ENCODE peak calls at places on chromosomes 11 and 22, in four cellular contexts. P is bronchial epithelial cell, H is A549, K is pancreas. Q is an unnamed sample.

GRCh38 chr11:132844956-132845355 is 687.3 kb downstream of the OPCML start:
- DNase-seq in H (no peak), P (peak; percentile 82), K (no peak), Q (no peak)

GRCh38 chr11:66637557-66638176 is 836 bp upstream of the RBM4 start:
- DNase-seq in P (no peak), H (no peak), K (no peak), Q (no peak)

GRCh38 chr11:18393581-18394299 is 623 bp upstream of the LDHA start:
- DNase-seq in K (no peak), H (no peak), P (no peak), Q (no peak)

GRCh38 chr11:57663975-57664374 is 3.9 kb upstream of the ZDHHC5 start:
- DNase-seq in K (no peak), H (no peak), P (no peak), Q (no peak)

GRCh38 chr11:32487270-32487669 is 51.9 kb upstream of the WT1 start:
- DNase-seq in K (no peak), P (no peak), H (peak; percentile 39), Q (no peak)

GRCh38 chr22:43852605-43853327 is 9.5 kb downstream of the SULT4A1 start:
- DNase-seq in K (no peak), H (no peak), P (no peak), Q (peak; percentile 22)

GRCh38 chr22:36350751-36351594 is 36.8 kb downstream of the MYH9 start:
- DNase-seq in H (peak; percentile 79), P (peak; percentile 51), K (no peak), Q (peak; percentile 48)

GRCh38 chr11:61776561-61777075 is 15.8 kb downstream of the TMEM258 start:
- DNase-seq in P (peak; percentile 55), K (peak; percentile 89), H (peak; percentile 81), Q (peak; percentile 71)

GRCh38 chr11:12318791-12319733 is 58.3 kb upstream of the PARVA start:
- DNase-seq in K (no peak), H (no peak), P (no peak), Q (no peak)

GRCh38 chr11:117180661-117181585 is 2.4 kb downstream of the SIDT2 start:
- DNase-seq in P (peak; percentile 58), H (peak; percentile 87), K (peak; percentile 92), Q (peak; percentile 46)

GRCh38 chr11:17760102-17761029 is 25.8 kb downstream of the KCNC1 start:
- DNase-seq in P (peak; percentile 44), H (peak; percentile 57), K (peak; percentile 55), Q (peak; percentile 60)

GRCh38 chr22:27835446-27835845 is 33.9 kb upstream of the MN1 start:
- DNase-seq in H (no peak), K (no peak), P (no peak), Q (no peak)

GRCh38 chr11:100546714-100547113 is 140.4 kb upstream of the ARHGAP42 start:
- DNase-seq in H (peak; percentile 20), K (no peak), P (peak; percentile 95), Q (no peak)

GRCh38 chr22:42958937-42959336 is 56.0 kb downstream of the PACSIN2 start:
- DNase-seq in P (no peak), K (no peak), H (no peak), Q (no peak)

GRCh38 chr22:32904044-32904443 is 102.5 kb downstream of the TIMP3 start:
- DNase-seq in K (no peak), P (peak; percentile 63), H (peak; percentile 29), Q (peak; percentile 42)

GRCh38 chr11:18770479-18771125 is 21.0 kb downstream of the PTPN5 start:
- DNase-seq in K (no peak), P (no peak), H (no peak), Q (no peak)

GRCh38 chr11:11444027-11444799 is 91.2 kb upstream of the CSNK2A3 start:
- DNase-seq in K (no peak), H (no peak), P (peak; percentile 44), Q (no peak)

GRCh38 chr22:50524664-50525103 is 714 bp downstream of the SCO2 start:
- DNase-seq in K (no peak), P (no peak), H (no peak), Q (no peak)

GRCh38 chr22:17264321-17265052 is 45.3 kb upstream of the ADA2 start:
- DNase-seq in P (no peak), H (no peak), K (no peak), Q (no peak)

GRCh38 chr11:124867700-124868099 is 2.5 kb downstream of the ROBO3 start:
- DNase-seq in K (no peak), P (peak; percentile 29), H (peak; percentile 40), Q (no peak)

GRCh38 chr11:126695293-126695692 is 305.3 kb downstream of the KIRREL3 start:
- DNase-seq in P (no peak), K (no peak), H (peak; percentile 10), Q (no peak)

GRCh38 chr22:42581762-42582716 is 28.3 kb downstream of the SERHL2 start:
- DNase-seq in K (peak; percentile 82), P (peak; percentile 51), H (peak; percentile 64), Q (peak; percentile 77)

GRCh38 chr11:122199661-122200060 is 83.6 kb upstream of the BLID start:
- DNase-seq in H (no peak), P (no peak), K (no peak), Q (no peak)

GRCh38 chr11:1194977-1195689 is 27.7 kb upstream of the MUC5B start:
- DNase-seq in H (no peak), K (peak; percentile 74), P (no peak), Q (no peak)

GRCh38 chr11:92423133-92423532 is 198.5 kb downstream of the FAT3 start:
- DNase-seq in P (no peak), H (no peak), K (no peak), Q (no peak)

GRCh38 chr11:112570335-112570734 is 309.7 kb upstream of the PLET1 start:
- DNase-seq in K (no peak), H (no peak), P (peak; percentile 25), Q (no peak)

GRCh38 chr11:33636104-33636503 is 64.5 kb downstream of the C11orf91 start:
- DNase-seq in P (peak; percentile 93), H (peak; percentile 77), K (no peak), Q (no peak)

GRCh38 chr11:77669848-77670511 is 32.4 kb upstream of the CLNS1A start:
- DNase-seq in K (no peak), P (peak; percentile 64), H (peak; percentile 65), Q (no peak)

GRCh38 chr22:39256979-39257378 is 12.2 kb upstream of the PDGFB start:
- DNase-seq in P (no peak), K (no peak), H (no peak), Q (no peak)

GRCh38 chr22:37559901-37560681 is at the start of gene CDC42EP1:
- DNase-seq in P (no peak), K (peak; percentile 91), H (peak; percentile 64), Q (peak; percentile 61)

GRCh38 chr11:62804310-62805043 is 763 bp downstream of the NXF1 start:
- DNase-seq in H (no peak), P (peak; percentile 55), K (no peak), Q (no peak)

GRCh38 chr11:112128483-112129121 is 35.3 kb downstream of the IL18 start:
- DNase-seq in P (peak; percentile 75), H (peak; percentile 76), K (no peak), Q (peak; percentile 56)

GRCh38 chr22:26648761-26649363 is 8.5 kb upstream of the MIAT start:
- DNase-seq in H (no peak), K (no peak), P (no peak), Q (no peak)

GRCh38 chr22:26646158-26646557 is 11.2 kb upstream of the MIAT start:
- DNase-seq in H (no peak), K (no peak), P (no peak), Q (no peak)

GRCh38 chr22:26648011-26648497 is 9.3 kb upstream of the MIAT start:
- DNase-seq in P (no peak), H (no peak), K (no peak), Q (peak; percentile 62)

GRCh38 chr22:26642465-26643367 is 14.7 kb upstream of the MIAT start:
- DNase-seq in P (no peak), K (no peak), H (no peak), Q (no peak)

GRCh38 chr22:26643368-26644100 is 13.9 kb upstream of the MIAT start:
- DNase-seq in K (no peak), H (no peak), P (no peak), Q (no peak)
- H3K4me3 ChIP-seq in K (no peak overlapping the region), H (no peak overlapping the region), P (no peak overlapping the region), Q (no peak overlapping the region)

DNA sequence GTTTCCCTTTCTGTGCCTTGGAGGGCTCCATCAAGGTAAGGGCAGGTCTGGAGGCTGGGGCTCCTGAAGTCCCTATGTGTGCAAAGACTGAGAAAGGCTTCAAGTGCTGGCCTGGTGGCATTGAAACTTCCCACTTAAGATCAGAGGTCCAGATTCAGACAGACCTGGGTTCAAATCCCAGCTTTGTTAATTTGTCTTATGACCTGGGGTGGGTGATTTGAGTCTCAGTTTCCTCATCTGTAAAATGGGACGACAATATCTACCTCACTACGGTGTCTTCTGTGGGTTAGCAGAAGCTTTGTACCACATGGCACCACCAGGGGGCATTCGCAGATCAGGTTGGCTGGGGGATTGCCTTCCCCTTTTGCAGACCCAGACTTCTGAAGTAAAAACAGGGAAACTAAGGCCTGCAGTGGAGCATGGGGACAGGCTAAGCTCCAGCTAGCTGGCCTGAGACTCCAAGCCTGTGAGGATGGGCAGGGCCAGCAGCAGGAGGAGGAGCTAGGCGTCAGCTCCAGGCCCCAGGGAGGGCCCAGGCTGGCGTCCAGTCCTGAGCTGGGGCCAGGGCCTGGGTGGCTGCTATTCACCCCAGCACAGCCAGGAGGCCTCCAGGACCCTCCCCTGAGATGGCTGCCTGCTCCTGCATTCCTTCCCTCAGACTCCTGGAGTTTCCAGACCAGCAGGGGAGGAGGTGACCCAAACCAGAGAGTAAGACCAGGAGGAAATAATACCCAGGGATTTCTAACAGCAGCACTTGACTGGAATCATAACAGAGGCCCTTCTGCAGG is 1.5 kb downstream of the CASTOR1 start:
- DNase-seq in K (peak; percentile 92), P (peak; percentile 82), H (peak; percentile 91), Q (peak; percentile 84)
- H3K4me3 ChIP-seq in K (no peak overlapping the region), P (no peak overlapping the region), H (peak overlapping the region; percentile 72), Q (peak overlapping the region; percentile 85)

GRCh38 chr11:128687321-128687720 is 6.6 kb upstream of the FLI1 start:
- DNase-seq in H (no peak), P (peak; percentile 49), K (peak; percentile 48), Q (no peak)
- H3K4me3 ChIP-seq in H (no peak overlapping the region), P (peak overlapping the region; percentile 31), K (no peak overlapping the region), Q (peak overlapping the region; percentile 35)

GRCh38 chr11:10301656-10302293 is 3.1 kb upstream of the ADM start:
- DNase-seq in K (no peak), P (no peak), H (no peak), Q (no peak)
- H3K4me3 ChIP-seq in K (no peak overlapping the region), P (peak overlapping the region; percentile 75), H (peak overlapping the region; percentile 75), Q (peak overlapping the region; percentile 76)

GRCh38 chr11:65569164-65569972 is 909 bp upstream of the ZNRD2 start:
- DNase-seq in P (no peak), H (no peak), K (no peak), Q (no peak)

GRCh38 chr11:65569973-65570918 is at the start of gene ZNRD2:
- DNase-seq in K (peak; percentile 99), H (peak; percentile 99), P (peak; percentile 92), Q (peak; percentile 99)

GRCh38 chr11:65572356-65573043 is at the start of gene FAM89B:
- DNase-seq in K (peak; percentile 95), H (peak; percentile 82), P (peak; percentile 60), Q (peak; percentile 89)

GRCh38 chr11:65571940-65572339 is 398 bp upstream of the FAM89B start:
- DNase-seq in P (peak; percentile 65), H (peak; percentile 79), K (no peak), Q (no peak)

GRCh38 chr11:65571420-65571819 is 918 bp upstream of the FAM89B start:
- DNase-seq in H (no peak), K (no peak), P (no peak), Q (no peak)
- H3K4me3 ChIP-seq in H (peak overlapping the region; percentile 81), K (peak overlapping the region; percentile 71), P (peak overlapping the region; percentile 93), Q (peak overlapping the region; percentile 76)